ENCODE peak calls at places on chromosomes 7 and 10, in seven cellular contexts. K is K562, E is GM12878, X is HepG2, W is HCT116, A is SK-N-SH, L is H1. G is an unnamed sample.

GRCh38 chr10:92125169-92125543 is 165.7 kb downstream of the CPEB3 start:
- DNase-seq in K (no peak), E (no peak), X (no peak), W (no peak), A (no peak), L (no peak), G (no peak)

GRCh38 chr10:126972622-126973414 is 67.6 kb downstream of the DOCK1 start:
- DNase-seq in K (no peak), E (no peak), X (peak; percentile 90), W (no peak), A (no peak), L (no peak), G (peak; percentile 88)

GRCh38 chr7:20331912-20332317 is 1.2 kb downstream of the ITGB8 start:
- DNase-seq in K (no peak), E (no peak), X (no peak), W (no peak), A (no peak), L (no peak), G (no peak)

GRCh38 chr7:116354546-116355422 is 144.4 kb downstream of the TES start:
- DNase-seq in K (no peak), E (no peak), X (peak; percentile 12), W (peak; percentile 96), A (peak; percentile 11), L (no peak), G (peak; percentile 99)

GRCh38 chr10:88131561-88132139 is 268.2 kb downstream of the PTEN start:
- DNase-seq in K (no peak), E (no peak), X (no peak), W (no peak), A (no peak), L (no peak), G (no peak)

GRCh38 chr7:46900312-46901263 is 681.3 kb downstream of the TNS3 start:
- DNase-seq in K (no peak), E (no peak), X (no peak), W (no peak), A (peak; percentile 34), L (no peak), G (no peak)

GRCh38 chr7:30977896-30978564 is 14.3 kb downstream of the GHRHR start:
- DNase-seq in K (peak; percentile 47), E (no peak), X (peak; percentile 32), W (peak; percentile 33), A (peak; percentile 67), L (peak; percentile 79), G (peak; percentile 26)

GRCh38 chr10:28137907-28138880 is 139.3 kb upstream of the ODAD2 start:
- DNase-seq in K (no peak), E (no peak), X (no peak), W (peak; percentile 81), A (no peak), L (no peak), G (peak; percentile 60)

GRCh38 chr10:92822964-92823363 is 25.4 kb upstream of the EXOC6 start:
- DNase-seq in K (no peak), E (no peak), X (no peak), W (peak; percentile 41), A (no peak), L (no peak), G (peak; percentile 92)

GRCh38 chr7:7653568-7654187 is 13.1 kb downstream of the UMAD1 start:
- DNase-seq in K (peak; percentile 44), E (peak; percentile 4), X (no peak), W (peak; percentile 28), A (peak; percentile 22), L (peak; percentile 85), G (no peak)

GRCh38 chr7:158740657-158741293 is 36.2 kb upstream of the NCAPG2 start:
- DNase-seq in K (peak; percentile 76), E (no peak), X (no peak), W (no peak), A (no peak), L (peak; percentile 31), G (peak; percentile 99)

GRCh38 chr7:155961241-155962190 is 149.3 kb upstream of the SHH start:
- DNase-seq in K (no peak), E (no peak), X (peak; percentile 61), W (peak; percentile 92), A (no peak), L (peak; percentile 38), G (no peak)

GRCh38 chr7:15837627-15838026 is 151.1 kb upstream of the MEOX2 start:
- DNase-seq in K (no peak), E (no peak), X (no peak), W (no peak), A (no peak), L (no peak), G (no peak)

GRCh38 chr7:66505531-66506451 is 122.9 kb upstream of the KCTD7 start:
- DNase-seq in K (peak; percentile 5), E (no peak), X (no peak), W (no peak), A (no peak), L (no peak), G (peak; percentile 17)

GRCh38 chr7:35036361-35037171 is 719 bp downstream of the DPY19L1 start:
- DNase-seq in K (peak; percentile 29), E (no peak), X (peak; percentile 46), W (no peak), A (peak; percentile 80), L (peak; percentile 66), G (peak; percentile 77)

GRCh38 chr10:4331150-4331549 is 494.9 kb upstream of the AKR1E2 start:
- DNase-seq in K (no peak), E (no peak), X (no peak), W (no peak), A (no peak), L (no peak), G (peak; percentile 46)

GRCh38 chr7:99457050-99457645 is 8.8 kb downstream of the ATP5MF start:
- DNase-seq in K (peak; percentile 28), E (no peak), X (no peak), W (no peak), A (no peak), L (no peak), G (no peak)

GRCh38 chr10:130968964-130969363 is 342.6 kb downstream of the TCERG1L start:
- DNase-seq in K (no peak), E (no peak), X (no peak), W (no peak), A (no peak), L (no peak), G (no peak)

GRCh38 chr7:31098606-31099360 is 46.7 kb downstream of the ADCYAP1R1 start:
- DNase-seq in K (no peak), E (no peak), X (no peak), W (no peak), A (no peak), L (no peak), G (no peak)

GRCh38 chr7:1986366-1987083 is 246.2 kb downstream of the MAD1L1 start:
- DNase-seq in K (no peak), E (no peak), X (no peak), W (no peak), A (no peak), L (no peak), G (no peak)

GRCh38 chr10:61606971-61607907 is 55.5 kb upstream of the CABCOCO1 start:
- DNase-seq in K (peak; percentile 32), E (no peak), X (peak; percentile 14), W (peak; percentile 19), A (no peak), L (no peak), G (peak; percentile 19)

GRCh38 chr7:28573059-28573553 is 160.8 kb downstream of the CREB5 start:
- DNase-seq in K (no peak), E (no peak), X (peak; percentile 18), W (no peak), A (peak; percentile 65), L (no peak), G (peak; percentile 79)

GRCh38 chr7:107778283-107778682 is 24.7 kb downstream of the SLC26A3 start:
- DNase-seq in K (no peak), E (no peak), X (no peak), W (no peak), A (no peak), L (no peak), G (no peak)

DNA sequence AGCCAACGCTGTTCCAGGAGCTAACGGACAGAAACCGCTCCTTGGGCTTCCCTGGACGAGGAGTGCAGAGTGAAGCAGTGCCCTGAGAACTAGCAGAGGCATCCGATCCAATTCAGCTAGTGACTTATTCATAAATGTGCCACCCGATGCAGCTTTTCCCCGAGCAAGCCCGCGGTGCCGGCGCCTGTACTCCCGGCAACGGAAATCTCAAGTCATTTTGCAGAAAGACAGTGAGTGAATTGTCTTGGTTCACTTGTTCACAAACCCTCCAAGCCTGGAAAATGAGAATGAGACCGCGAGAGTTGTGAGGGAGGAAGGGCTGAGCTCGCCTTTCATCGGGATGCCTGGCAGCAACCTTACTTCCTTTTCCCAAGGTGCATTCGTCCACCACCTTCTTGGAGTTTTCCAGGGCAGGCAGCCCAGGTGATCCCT is 87.5 kb downstream of the COBL start:
- DNase-seq in K (no peak), E (no peak), X (no peak), W (no peak), A (no peak), L (no peak), G (no peak)
- TF ChIP-seq MAX in K (no peak), E (no peak), X (no peak), W (no peak), A (no peak), L (no peak), G (no peak)

DNA sequence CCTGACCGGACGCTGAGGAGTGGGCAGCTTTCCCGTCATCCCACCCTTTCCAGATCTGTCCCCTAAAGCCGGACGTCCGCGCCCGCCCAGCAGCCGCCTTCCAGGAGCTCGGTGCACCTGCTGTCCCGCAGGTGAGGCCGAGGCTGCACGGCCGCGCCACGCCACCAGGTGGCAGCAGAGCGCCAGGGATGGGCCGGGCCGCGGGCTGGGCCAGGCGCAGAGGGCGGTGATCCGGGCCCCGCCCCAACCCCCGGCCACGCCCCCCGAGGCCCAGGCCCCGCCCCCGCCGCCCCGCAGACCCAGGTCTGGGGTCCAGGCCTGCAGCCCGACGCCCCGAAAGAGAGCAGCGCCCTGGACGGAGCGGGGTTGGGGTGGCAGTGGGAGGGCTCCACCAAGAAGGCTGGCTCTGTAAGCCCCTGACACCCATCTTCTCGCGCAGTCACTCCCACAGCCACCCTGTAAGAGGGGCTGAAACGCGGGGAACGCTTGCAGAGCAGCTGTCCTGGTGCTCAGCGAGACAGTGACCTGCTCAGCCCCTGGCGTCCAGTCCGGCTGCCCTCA is 32.2 kb downstream of the FOXL3 start:
- DNase-seq in K (peak; percentile 98), E (no peak), X (no peak), W (peak; percentile 32), A (peak; percentile 100), L (peak; percentile 99), G (peak; percentile 41)
- TF ChIP-seq POLR2AphosphoS5 in K (no peak), E (no peak), X (no peak), W (no peak), A (no peak), L (no peak), G (no peak)

DNA sequence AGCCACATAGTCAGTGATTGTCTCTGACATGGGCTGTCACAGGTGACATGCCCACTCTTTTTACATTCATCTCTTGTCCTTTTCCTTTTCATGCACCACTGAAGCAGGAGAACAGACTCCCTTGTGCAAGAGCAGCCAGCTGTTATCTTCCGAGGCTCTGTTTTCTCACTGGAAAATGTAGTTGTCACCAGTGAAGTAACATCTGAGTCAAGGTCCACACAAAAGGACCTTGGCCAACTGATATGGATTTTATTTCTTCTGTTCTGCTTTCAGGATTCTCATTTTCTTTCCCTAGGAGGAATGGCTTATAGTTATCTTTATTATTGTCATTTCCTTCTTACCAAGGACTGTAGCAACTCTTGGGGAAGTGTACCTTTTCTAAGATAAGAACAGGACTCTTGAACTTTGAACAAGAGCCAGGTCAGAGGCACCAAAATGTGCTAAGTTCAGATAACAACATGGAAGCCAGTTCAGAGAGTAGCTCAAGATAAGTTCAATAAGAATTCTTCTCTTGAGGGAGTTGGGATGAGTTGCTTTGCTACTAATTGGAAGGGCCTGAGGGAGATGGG is 22.7 kb downstream of the AVPI1 start:
- DNase-seq in K (peak; percentile 48), E (no peak), X (peak; percentile 66), W (no peak), A (no peak), L (no peak), G (peak; percentile 40)
- H3K27ac ChIP-seq in K (peak overlapping the region; percentile 67), E (no peak overlapping the region), X (peak overlapping the region; percentile 64), W (no peak overlapping the region), A (no peak overlapping the region), L (no peak overlapping the region), G (no peak overlapping the region)

GRCh38 chr10:44385726-44386438 is 985 bp upstream of the CXCL12 start:
- DNase-seq in K (no peak), E (no peak), X (no peak), W (no peak), A (peak; percentile 47), L (peak; percentile 77), G (no peak)
- TF ChIP-seq MAX in K (no peak), E (no peak), X (no peak), W (no peak), A (no peak), L (no peak), G (no peak)

G was measured in endothelial cell of umbilical vein.